ENCODE peak calls at places on chromosomes 1 and 21, in eight cellular contexts. U, O, G, Q, K, W, C and V are unnamed samples.

GRCh38 chr1:169588785-169589485 is 2.7 kb upstream of the F5 start:
- DNase-seq in U (no peak), O (no peak), G (no peak), Q (no peak), K (no peak), W (no peak), C (no peak), V (no peak)

GRCh38 chr1:85440584-85440983 is 24.4 kb downstream of the DDAH1 start:
- DNase-seq in U (no peak), O (no peak), G (no peak), Q (no peak), K (no peak), W (no peak), C (no peak), V (no peak)

GRCh38 chr1:212203611-212204010 is 81.6 kb upstream of the PPP2R5A start:
- DNase-seq in U (no peak), O (no peak), G (no peak), Q (no peak), K (no peak), W (peak), C (no peak), V (no peak)

GRCh38 chr1:152479792-152480595 is 30.6 kb upstream of the LCE5A start:
- DNase-seq in U (no peak), O (no peak), G (peak), Q (peak), K (peak), W (peak), C (peak), V (peak)

GRCh38 chr1:42853116-42853884 is 6.9 kb downstream of the ZNF691 start:
- DNase-seq in U (no peak), O (no peak), G (no peak), Q (no peak), K (no peak), W (no peak), C (no peak), V (no peak)

GRCh38 chr1:197100677-197101076 is 33.6 kb upstream of the F13B start:
- DNase-seq in U (no peak), O (no peak), G (no peak), Q (no peak), K (no peak), W (no peak), C (no peak), V (no peak)

GRCh38 chr1:180521474-180522203 is 19.3 kb upstream of the ACBD6 start:
- DNase-seq in U (no peak), O (no peak), G (no peak), Q (no peak), K (peak), W (no peak), C (no peak), V (no peak)

GRCh38 chr1:198700396-198700795 is 61.6 kb downstream of the PTPRC start:
- DNase-seq in U (no peak), O (no peak), G (no peak), Q (no peak), K (no peak), W (peak), C (no peak), V (no peak)

GRCh38 chr1:25863486-25864262 is 4.4 kb upstream of the AUNIP start:
- DNase-seq in U (no peak), O (no peak), G (no peak), Q (no peak), K (no peak), W (no peak), C (no peak), V (no peak)

GRCh38 chr1:115492880-115493279 is 148.9 kb upstream of the VANGL1 start:
- DNase-seq in U (no peak), O (no peak), G (peak), Q (no peak), K (no peak), W (no peak), C (no peak), V (no peak)

GRCh38 chr21:35226960-35227741 is 178.0 kb upstream of the RUNX1 start:
- DNase-seq in U (no peak), O (no peak), G (no peak), Q (peak), K (no peak), W (no peak), C (no peak), V (no peak)

GRCh38 chr1:41622402-41622801 is 137.9 kb upstream of the EDN2 start:
- DNase-seq in U (no peak), O (no peak), G (peak), Q (no peak), K (no peak), W (no peak), C (no peak), V (no peak)

GRCh38 chr1:227786673-227787512 is 28.6 kb upstream of the PRSS38 start:
- DNase-seq in U (peak), O (no peak), G (no peak), Q (peak), K (no peak), W (no peak), C (peak), V (no peak)